ENCODE peak calls at places on chromosomes 4 and X, in five cellular contexts. Y, D, Z, X and R are unnamed samples. For H3K4me1, the result is how much of the 10 kb centered on the place peaks cover.

GRCh38 chr4:4794421-4794820 is 65.0 kb upstream of the MSX1 start:
- DNase-seq in D (no peak), Z (no peak), Y (no peak), X (no peak), R (no peak)

GRCh38 chrX:44223150-44223549 is 120.3 kb downstream of the EFHC2 start:
- DNase-seq in X (no peak), Y (no peak), Z (peak), D (no peak), R (no peak)

GRCh38 chr4:78902313-78902712 is 36.9 kb downstream of the PAQR3 start:
- DNase-seq in D (no peak), X (peak), Y (no peak), Z (no peak), R (no peak)

GRCh38 chrX:13076176-13076956 is 31.9 kb upstream of the FAM9C start:
- DNase-seq in Z (no peak), X (no peak), Y (no peak), D (no peak), R (no peak)

GRCh38 chr4:117660668-117661067 is 373.6 kb upstream of the NDST3 start:
- DNase-seq in X (no peak), Y (no peak), D (no peak), Z (no peak), R (no peak)

GRCh38 chrX:71252221-71252620 is 1.7 kb downstream of the ZMYM3 start:
- DNase-seq in Y (no peak), D (no peak), Z (no peak), X (no peak), R (no peak)

GRCh38 chr4:5018603-5019002 is 655 bp downstream of the CYTL1 start:
- DNase-seq in Y (no peak), X (no peak), D (no peak), Z (no peak), R (no peak)

GRCh38 chr4:158535130-158535614 is 13.5 kb downstream of the RXFP1 start:
- DNase-seq in Y (no peak), D (no peak), X (no peak), Z (peak), R (no peak)

GRCh38 chr4:83454626-83455025 is 997 bp downstream of the HELQ start:
- DNase-seq in D (no peak), Y (no peak), Z (no peak), X (no peak), R (peak)

GRCh38 chrX:25175171-25175570 is 159.4 kb upstream of the ARX start:
- DNase-seq in D (no peak), Z (no peak), Y (no peak), X (no peak), R (no peak)
- H3K4me1 ChIP-seq in D (under half), Z (under half), Y (under half), X (under half), R (under half)

DNA sequence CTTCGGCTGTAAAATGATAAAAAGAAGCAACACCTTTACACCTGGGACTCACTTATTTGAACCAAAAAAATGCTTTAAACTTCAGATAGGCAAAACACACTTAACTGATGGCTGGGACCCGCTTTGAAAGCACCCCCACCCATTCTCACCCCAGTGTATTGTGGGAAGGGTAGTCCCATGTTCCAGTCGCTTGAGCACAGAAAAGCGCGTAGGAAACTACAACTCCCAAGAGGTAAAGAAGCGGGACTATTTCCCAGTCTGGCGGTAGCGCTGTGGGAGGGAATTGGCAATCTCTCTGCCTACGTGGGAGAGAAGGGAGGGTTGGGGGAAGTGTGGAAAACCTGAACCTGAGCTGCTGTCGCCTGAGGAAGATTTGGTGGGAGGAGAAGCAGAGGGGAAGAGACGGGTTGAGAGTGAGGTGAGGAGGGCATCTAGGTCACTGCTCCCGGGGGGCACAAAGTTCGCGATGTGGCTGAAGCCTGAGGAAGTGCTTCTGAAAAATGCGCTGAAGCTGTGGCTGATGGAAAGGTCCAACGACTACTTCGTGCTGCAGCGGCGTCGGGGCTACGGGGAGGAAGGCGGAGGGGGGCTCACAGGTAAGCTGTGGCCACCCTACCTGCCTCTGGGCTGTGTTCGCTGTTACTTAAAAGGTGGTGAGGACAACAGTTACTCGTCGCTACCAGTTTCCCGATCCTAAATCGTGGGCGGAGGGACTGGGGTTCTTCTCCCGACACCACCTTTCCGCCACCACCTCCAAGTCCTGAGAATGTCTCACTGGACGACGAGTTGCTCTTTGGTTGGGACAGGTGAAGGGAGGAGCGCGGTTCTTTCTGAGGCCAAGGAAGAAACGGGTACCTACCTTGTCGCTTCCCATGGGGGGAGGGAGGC is at the start of gene TBC1D8B:
- DNase-seq in Y (peak), D (peak), X (peak), Z (peak), R (peak)
- TF ChIP-seq POLR2AphosphoS5 in Y (no peak), D (no peak), X (peak), Z (peak), R (no peak)

DNA sequence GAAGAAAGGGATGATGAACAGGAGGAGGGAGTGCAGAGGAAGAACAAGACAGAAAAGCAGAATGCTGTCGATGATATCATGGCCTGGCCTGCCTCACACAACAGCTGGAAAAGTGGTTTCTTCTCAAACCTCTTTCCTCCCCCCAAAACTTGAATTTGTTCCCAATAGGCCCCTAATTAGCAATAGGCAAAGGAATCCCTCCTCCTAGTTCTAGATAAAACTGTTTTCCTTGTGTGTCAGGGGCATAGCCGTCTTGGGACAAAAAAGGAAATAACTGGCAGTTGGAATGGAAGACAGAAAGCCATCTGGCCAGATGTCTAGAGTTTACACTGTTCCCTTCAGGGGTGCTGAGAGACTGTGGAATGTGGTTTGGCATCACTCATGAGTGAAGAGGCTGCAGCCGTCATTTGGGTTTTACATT is 177.8 kb upstream of the C1QTNF7 start:
- DNase-seq in X (no peak), Z (no peak), Y (no peak), D (no peak), R (no peak)
- TF ChIP-seq CEBPB in X (no peak), Z (no peak), Y (no peak), D (no peak), R (no peak)

GRCh38 chrX:153761863-153762262 is 2.2 kb upstream of the PLXNB3 start:
- DNase-seq in Y (no peak), X (no peak), D (no peak), Z (no peak), R (no peak)
- H3K4me1 ChIP-seq in Y (under half), X (under half), D (under half), Z (under half), R (under half)

GRCh38 chr4:14177987-14178386 is 550.5 kb upstream of the BOD1L1 start:
- DNase-seq in D (peak), Z (no peak), Y (no peak), X (no peak), R (no peak)
- TF ChIP-seq POLR2AphosphoS5 in D (no peak), Z (no peak), Y (no peak), X (no peak), R (no peak)

GRCh38 chr4:145703850-145704528 is 24.0 kb downstream of the C4orf51 start:
- DNase-seq in D (no peak), X (no peak), Z (no peak), Y (no peak), R (no peak)
- TF ChIP-seq CEBPB in D (no peak), X (no peak), Z (no peak), Y (no peak), R (no peak)

GRCh38 chr4:122689972-122690371 is 42.5 kb upstream of the BBS12 start:
- DNase-seq in Y (no peak), Z (no peak), D (peak), X (no peak), R (no peak)

GRCh38 chr4:122688529-122688928 is 44.0 kb upstream of the BBS12 start:
- DNase-seq in X (no peak), D (no peak), Z (no peak), Y (no peak), R (no peak)

GRCh38 chr4:122691988-122692387 is 40.5 kb upstream of the BBS12 start:
- DNase-seq in D (no peak), Z (no peak), Y (no peak), X (no peak), R (peak)

GRCh38 chr4:122686709-122687108 is 45.8 kb upstream of the BBS12 start:
- DNase-seq in X (no peak), Z (no peak), D (no peak), Y (no peak), R (no peak)

GRCh38 chr4:122687450-122688121 is 44.9 kb upstream of the BBS12 start:
- DNase-seq in D (no peak), X (no peak), Z (no peak), Y (no peak), R (no peak)
- H3K4me1 ChIP-seq in D (under half), X (under half), Z (under half), Y (under half), R (under half)

DNA sequence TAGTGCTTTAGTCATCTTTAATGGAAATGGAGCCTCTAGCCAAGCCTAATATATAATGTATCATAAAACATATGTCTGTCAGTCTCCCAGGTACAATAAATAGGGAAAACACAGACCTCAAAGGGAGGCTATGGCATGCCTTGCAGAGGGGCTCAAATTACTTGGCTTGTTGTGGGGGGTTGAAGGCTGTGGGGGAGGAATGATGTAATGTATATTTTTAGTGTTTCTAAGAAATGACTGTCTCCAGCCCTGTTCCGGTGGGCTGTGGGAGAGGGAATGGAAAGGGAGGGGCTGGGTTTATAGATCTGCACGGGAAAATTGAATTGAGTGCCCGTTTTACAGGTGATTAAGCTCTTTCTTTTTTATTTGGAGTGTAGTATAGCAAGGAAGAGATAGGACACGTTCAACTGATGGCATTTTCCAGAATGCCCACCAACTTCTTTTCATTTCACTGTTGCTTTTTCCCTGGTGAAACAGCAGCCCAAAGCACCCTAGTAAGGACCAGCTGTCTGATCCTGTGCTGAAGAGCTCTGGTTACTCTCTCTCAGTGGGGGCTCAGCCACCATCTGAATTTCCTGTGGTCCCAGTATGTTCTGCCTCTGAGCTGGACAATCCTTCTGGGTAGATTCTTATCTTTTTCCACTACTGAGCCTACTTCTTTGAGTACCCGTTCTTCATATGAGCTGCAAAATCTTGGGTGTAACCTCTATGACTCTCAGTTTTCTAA is 220.7 kb upstream of the CASK start:
- DNase-seq in Y (no peak), Z (no peak), X (no peak), D (no peak), R (no peak)
- TF ChIP-seq POLR2AphosphoS5 in Y (no peak), Z (no peak), X (no peak), D (no peak), R (no peak)

GRCh38 chrX:107673933-107674479 is 45.7 kb downstream of the PRPS1 start:
- DNase-seq in D (peak), Y (no peak), Z (no peak), X (no peak), R (peak)

GRCh38 chrX:107675823-107676555 is 47.7 kb downstream of the PRPS1 start:
- DNase-seq in Z (no peak), D (no peak), X (no peak), Y (no peak), R (no peak)

GRCh38 chrX:107673401-107673800 is 45.1 kb downstream of the PRPS1 start:
- DNase-seq in X (no peak), Z (no peak), D (no peak), Y (no peak), R (no peak)

GRCh38 chrX:107675365-107675654 is 47.0 kb downstream of the PRPS1 start:
- DNase-seq in Z (no peak), X (no peak), Y (no peak), D (no peak), R (no peak)

GRCh38 chrX:107674480-107675364 is 46.4 kb downstream of the PRPS1 start:
- DNase-seq in Z (no peak), X (no peak), Y (no peak), D (no peak), R (peak)
- TF ChIP-seq CEBPB in Z (no peak), X (no peak), Y (no peak), D (no peak), R (no peak)

GRCh38 chr4:118738090-118738489 is 52.9 kb downstream of the METTL14 start:
- DNase-seq in Y (no peak), Z (no peak), D (no peak), X (no peak), R (no peak)

GRCh38 chr4:118741456-118741855 is 56.3 kb downstream of the METTL14 start:
- DNase-seq in X (no peak), Y (no peak), Z (no peak), D (no peak), R (no peak)

GRCh38 chr4:118736867-118737266 is 51.7 kb downstream of the METTL14 start:
- DNase-seq in Y (no peak), X (no peak), D (no peak), Z (no peak), R (no peak)

GRCh38 chr4:118740869-118741268 is 55.7 kb downstream of the METTL14 start:
- DNase-seq in X (no peak), Z (peak), Y (no peak), D (no peak), R (peak)

DNA sequence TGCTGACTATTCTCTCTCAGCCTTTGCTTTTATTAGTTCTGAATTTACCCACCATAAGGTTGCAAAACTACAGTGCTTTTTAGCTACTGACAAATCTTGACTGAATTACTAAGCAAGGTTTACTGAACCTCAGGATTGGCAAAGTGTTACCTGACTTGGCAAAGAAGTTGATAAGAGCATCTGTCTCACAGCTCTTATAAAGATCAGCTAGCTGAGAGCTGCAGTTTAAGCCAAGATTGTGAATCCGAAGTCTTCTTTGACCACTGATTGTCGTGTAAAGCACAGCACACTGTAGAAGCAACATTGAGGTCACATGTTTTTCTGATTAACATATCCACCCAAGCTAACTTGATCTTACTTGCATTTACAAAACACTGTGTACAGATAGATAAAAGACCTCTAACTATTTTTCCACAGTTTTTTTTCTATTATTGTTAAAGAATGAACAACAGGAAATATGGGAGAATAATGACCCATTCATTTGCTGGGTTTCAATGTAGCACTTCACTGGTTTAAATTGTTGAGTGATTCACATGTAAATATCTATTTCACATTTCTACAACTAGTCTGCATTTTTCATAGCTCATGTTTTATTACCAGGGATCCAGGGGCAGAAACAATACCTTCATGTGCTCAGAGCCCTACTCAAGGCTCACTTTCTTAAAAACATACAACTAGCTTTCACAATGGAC is 54.0 kb downstream of the METTL14 start:
- DNase-seq in Z (no peak), X (no peak), Y (no peak), D (no peak), R (no peak)
- H3K4me1 ChIP-seq in Z (under half), X (under half), Y (under half), D (under half), R (under half)